ENCODE peak calls at places on chromosomes 6 and 20, in six cellular contexts. One of them, this sample, is unnamed.

GRCh38 chr6:16420715-16421461 is 182.5 kb downstream of the GMPR start:
- DNase-seq in SHP77: no peak
- DNase-seq in T47D: no peak
- DNase-seq in body of pancreas: no peak
- DNase-seq in T-helper 9 cell: peak
- DNase-seq in NT2/D1: no peak
- DNase-seq in this sample: peak

GRCh38 chr6:139131736-139132285 is 3.1 kb upstream of the HECA start:
- DNase-seq in SHP77: no peak
- DNase-seq in T47D: no peak
- DNase-seq in body of pancreas: no peak
- DNase-seq in T-helper 9 cell: no peak
- DNase-seq in NT2/D1: no peak
- DNase-seq in this sample: no peak

GRCh38 chr6:13638626-13639025 is 23.5 kb downstream of the NOL7 start:
- DNase-seq in SHP77: no peak
- DNase-seq in T47D: no peak
- DNase-seq in body of pancreas: no peak
- DNase-seq in T-helper 9 cell: no peak
- DNase-seq in NT2/D1: no peak
- DNase-seq in this sample: no peak

GRCh38 chr20:39619386-39619785 is 657.2 kb downstream of the DHX35 start:
- DNase-seq in SHP77: no peak
- DNase-seq in T47D: no peak
- DNase-seq in body of pancreas: no peak
- DNase-seq in T-helper 9 cell: no peak
- DNase-seq in NT2/D1: no peak
- DNase-seq in this sample: no peak

GRCh38 chr6:47484616-47485015 is 7.0 kb downstream of the CD2AP start:
- DNase-seq in SHP77: no peak
- DNase-seq in T47D: no peak
- DNase-seq in body of pancreas: no peak
- DNase-seq in T-helper 9 cell: no peak
- DNase-seq in NT2/D1: no peak
- DNase-seq in this sample: no peak

GRCh38 chr20:37518059-37518458 is 3.0 kb upstream of the NNAT start:
- DNase-seq in SHP77: no peak
- DNase-seq in T47D: no peak
- DNase-seq in body of pancreas: no peak
- DNase-seq in T-helper 9 cell: no peak
- DNase-seq in NT2/D1: no peak
- DNase-seq in this sample: no peak

GRCh38 chr20:32583581-32584045 is 1.5 kb downstream of the NOL4L start:
- DNase-seq in SHP77: no peak
- DNase-seq in T47D: no peak
- DNase-seq in body of pancreas: no peak
- DNase-seq in T-helper 9 cell: no peak
- DNase-seq in NT2/D1: no peak
- DNase-seq in this sample: no peak

GRCh38 chr6:96626749-96627353 is 63.9 kb downstream of the FHL5 start:
- DNase-seq in SHP77: peak
- DNase-seq in T47D: peak
- DNase-seq in body of pancreas: no peak
- DNase-seq in T-helper 9 cell: no peak
- DNase-seq in NT2/D1: no peak
- DNase-seq in this sample: peak

GRCh38 chr6:101083533-101084172 is 202.5 kb upstream of the ASCC3 start:
- DNase-seq in SHP77: no peak
- DNase-seq in T47D: peak
- DNase-seq in body of pancreas: no peak
- DNase-seq in T-helper 9 cell: no peak
- DNase-seq in NT2/D1: peak
- DNase-seq in this sample: no peak

GRCh38 chr20:1302578-1303541 is 26.1 kb downstream of the SDCBP2 start:
- DNase-seq in SHP77: no peak
- DNase-seq in T47D: peak
- DNase-seq in body of pancreas: no peak
- DNase-seq in T-helper 9 cell: no peak
- DNase-seq in NT2/D1: no peak
- DNase-seq in this sample: no peak

GRCh38 chr6:26056583-26057350 is 30.5 kb upstream of the HFE start:
- DNase-seq in SHP77: peak
- DNase-seq in T47D: peak
- DNase-seq in body of pancreas: peak
- DNase-seq in T-helper 9 cell: no peak
- DNase-seq in NT2/D1: no peak
- DNase-seq in this sample: peak

GRCh38 chr6:4225207-4225872 is 90.0 kb upstream of the ECI2 start:
- DNase-seq in SHP77: peak
- DNase-seq in T47D: peak
- DNase-seq in body of pancreas: no peak
- DNase-seq in T-helper 9 cell: no peak
- DNase-seq in NT2/D1: no peak
- DNase-seq in this sample: no peak

GRCh38 chr20:48098866-48099265 is 313.6 kb upstream of the SULF2 start:
- DNase-seq in SHP77: no peak
- DNase-seq in T47D: no peak
- DNase-seq in body of pancreas: no peak
- DNase-seq in T-helper 9 cell: no peak
- DNase-seq in NT2/D1: no peak
- DNase-seq in this sample: no peak

GRCh38 chr20:62603021-62603906 is 39.0 kb upstream of the SLCO4A1 start:
- DNase-seq in SHP77: peak
- DNase-seq in T47D: peak
- DNase-seq in body of pancreas: peak
- DNase-seq in T-helper 9 cell: no peak
- DNase-seq in NT2/D1: no peak
- DNase-seq in this sample: no peak

GRCh38 chr6:170206931-170207431 is 83.9 kb downstream of the DLL1 start:
- DNase-seq in SHP77: no peak
- DNase-seq in T47D: no peak
- DNase-seq in body of pancreas: no peak
- DNase-seq in T-helper 9 cell: no peak
- DNase-seq in NT2/D1: no peak
- DNase-seq in this sample: no peak

GRCh38 chr20:59939052-59939878 is 840 bp downstream of the PPP1R3D start:
- DNase-seq in SHP77: no peak
- DNase-seq in T47D: no peak
- DNase-seq in body of pancreas: peak
- DNase-seq in T-helper 9 cell: no peak
- DNase-seq in NT2/D1: no peak
- DNase-seq in this sample: peak

GRCh38 chr6:149317656-149318571 is at the start of gene TAB2:
- DNase-seq in SHP77: peak
- DNase-seq in T47D: peak
- DNase-seq in body of pancreas: peak
- DNase-seq in T-helper 9 cell: peak
- DNase-seq in NT2/D1: no peak
- DNase-seq in this sample: peak

GRCh38 chr6:3635482-3635881 is 116.0 kb downstream of the PXDC1 start:
- DNase-seq in SHP77: no peak
- DNase-seq in T47D: no peak
- DNase-seq in body of pancreas: no peak
- DNase-seq in T-helper 9 cell: no peak
- DNase-seq in NT2/D1: no peak
- DNase-seq in this sample: no peak

GRCh38 chr20:46253391-46253790 is 54.9 kb downstream of the CDH22 start:
- DNase-seq in SHP77: peak
- DNase-seq in T47D: peak
- DNase-seq in body of pancreas: no peak
- DNase-seq in T-helper 9 cell: no peak
- DNase-seq in NT2/D1: no peak
- DNase-seq in this sample: no peak

GRCh38 chr6:145147559-145147958 is 587.8 kb downstream of the EPM2A start:
- DNase-seq in SHP77: no peak
- DNase-seq in T47D: no peak
- DNase-seq in body of pancreas: no peak
- DNase-seq in T-helper 9 cell: no peak
- DNase-seq in NT2/D1: no peak
- DNase-seq in this sample: no peak

GRCh38 chr6:144197919-144198318 is 47.6 kb downstream of the STX11 start:
- DNase-seq in SHP77: no peak
- DNase-seq in T47D: no peak
- DNase-seq in body of pancreas: no peak
- DNase-seq in T-helper 9 cell: no peak
- DNase-seq in NT2/D1: no peak
- DNase-seq in this sample: no peak

GRCh38 chr6:37279366-37280134 is 21.6 kb upstream of the TMEM217 start:
- DNase-seq in SHP77: no peak
- DNase-seq in T47D: peak
- DNase-seq in body of pancreas: no peak
- DNase-seq in T-helper 9 cell: no peak
- DNase-seq in NT2/D1: no peak
- DNase-seq in this sample: no peak

GRCh38 chr20:37968726-37969401 is 64.4 kb downstream of the TTI1 start:
- DNase-seq in SHP77: peak
- DNase-seq in T47D: no peak
- DNase-seq in body of pancreas: no peak
- DNase-seq in T-helper 9 cell: no peak
- DNase-seq in NT2/D1: peak
- DNase-seq in this sample: no peak

GRCh38 chr6:165585060-165585459 is 78.0 kb downstream of the PDE10A start:
- DNase-seq in SHP77: no peak
- DNase-seq in T47D: no peak
- DNase-seq in body of pancreas: no peak
- DNase-seq in T-helper 9 cell: no peak
- DNase-seq in NT2/D1: no peak
- DNase-seq in this sample: no peak

GRCh38 chr6:131197716-131198115 is 62.4 kb downstream of the AKAP7 start:
- DNase-seq in SHP77: no peak
- DNase-seq in T47D: no peak
- DNase-seq in body of pancreas: no peak
- DNase-seq in T-helper 9 cell: no peak
- DNase-seq in NT2/D1: no peak
- DNase-seq in this sample: no peak

GRCh38 chr6:101114703-101115102 is 233.6 kb upstream of the ASCC3 start:
- DNase-seq in SHP77: peak
- DNase-seq in T47D: peak
- DNase-seq in body of pancreas: no peak
- DNase-seq in T-helper 9 cell: no peak
- DNase-seq in NT2/D1: no peak
- DNase-seq in this sample: peak